ENCODE peak calls at places on chromosomes 12 and 14, in five cellular contexts. One of them, this sample, is unnamed.

GRCh38 chr12:8734873-8735381 is 37.1 kb downstream of the RIMKLB start:
- DNase-seq in GM23338: no peak
- DNase-seq in T-helper 9 cell: no peak
- DNase-seq in GM18507: no peak
- DNase-seq in T-helper 1 cell: no peak
- DNase-seq in this sample: no peak

GRCh38 chr12:130506844-130507243 is 169.2 kb downstream of the PIWIL1 start:
- DNase-seq in GM23338: no peak
- DNase-seq in T-helper 1 cell: no peak
- DNase-seq in T-helper 9 cell: no peak
- DNase-seq in GM18507: no peak
- DNase-seq in this sample: no peak

GRCh38 chr14:23437142-23438129 is 2.0 kb upstream of the MYH7 start:
- DNase-seq in GM18507: no peak
- DNase-seq in T-helper 1 cell: no peak
- DNase-seq in GM23338: no peak
- DNase-seq in T-helper 9 cell: no peak
- DNase-seq in this sample: peak; percentile 37

GRCh38 chr14:75675265-75675960 is 14.4 kb downstream of the TTLL5 start:
- DNase-seq in GM23338: peak; percentile 44
- DNase-seq in T-helper 9 cell: no peak
- DNase-seq in GM18507: no peak
- DNase-seq in T-helper 1 cell: no peak
- DNase-seq in this sample: peak; percentile 49

GRCh38 chr12:83537428-83538053 is 850.8 kb downstream of the TMTC2 start:
- DNase-seq in T-helper 1 cell: no peak
- DNase-seq in GM18507: no peak
- DNase-seq in T-helper 9 cell: no peak
- DNase-seq in GM23338: no peak
- DNase-seq in this sample: peak; percentile 44

GRCh38 chr12:84512751-84513150 is 399.8 kb downstream of the SLC6A15 start:
- DNase-seq in T-helper 1 cell: no peak
- DNase-seq in GM18507: no peak
- DNase-seq in GM23338: no peak
- DNase-seq in T-helper 9 cell: no peak
- DNase-seq in this sample: no peak

GRCh38 chr14:64217747-64218146 is 76.4 kb downstream of the ESR2 start:
- DNase-seq in GM18507: no peak
- DNase-seq in T-helper 9 cell: no peak
- DNase-seq in GM23338: no peak
- DNase-seq in T-helper 1 cell: no peak
- DNase-seq in this sample: no peak

GRCh38 chr12:131267576-131267975 is 313.9 kb downstream of the ADGRD1 start:
- DNase-seq in T-helper 1 cell: no peak
- DNase-seq in T-helper 9 cell: no peak
- DNase-seq in GM18507: no peak
- DNase-seq in GM23338: no peak
- DNase-seq in this sample: no peak

GRCh38 chr12:63400746-63401145 is 249.7 kb upstream of the AVPR1A start:
- DNase-seq in T-helper 1 cell: no peak
- DNase-seq in GM23338: no peak
- DNase-seq in GM18507: no peak
- DNase-seq in T-helper 9 cell: no peak
- DNase-seq in this sample: no peak

GRCh38 chr12:92745874-92746553 is 43.2 kb downstream of the PLEKHG7 start:
- DNase-seq in GM23338: no peak
- DNase-seq in T-helper 9 cell: no peak
- DNase-seq in GM18507: no peak
- DNase-seq in T-helper 1 cell: no peak
- DNase-seq in this sample: no peak

GRCh38 chr12:1970331-1970900 is 33.8 kb downstream of the DCP1B start:
- DNase-seq in T-helper 1 cell: no peak
- DNase-seq in GM23338: no peak
- DNase-seq in T-helper 9 cell: no peak
- DNase-seq in GM18507: no peak
- DNase-seq in this sample: no peak

GRCh38 chr12:58678753-58679152 is 241.6 kb downstream of the LRIG3 start:
- DNase-seq in T-helper 9 cell: no peak
- DNase-seq in GM18507: no peak
- DNase-seq in T-helper 1 cell: no peak
- DNase-seq in GM23338: no peak
- DNase-seq in this sample: no peak

GRCh38 chr12:50564240-50564947 is 59.6 kb downstream of the DIP2B start:
- DNase-seq in GM18507: no peak
- DNase-seq in T-helper 1 cell: no peak
- DNase-seq in T-helper 9 cell: no peak
- DNase-seq in GM23338: no peak
- DNase-seq in this sample: no peak

GRCh38 chr14:104582649-104583048 is 3.1 kb downstream of the C14orf180 start:
- DNase-seq in GM23338: no peak
- DNase-seq in T-helper 1 cell: no peak
- DNase-seq in T-helper 9 cell: no peak
- DNase-seq in GM18507: no peak
- DNase-seq in this sample: no peak

GRCh38 chr14:20667957-20668356 is 16.4 kb upstream of the RNASE4 start:
- DNase-seq in GM18507: no peak
- DNase-seq in T-helper 1 cell: peak; percentile 85
- DNase-seq in GM23338: no peak
- DNase-seq in T-helper 9 cell: no peak
- DNase-seq in this sample: no peak

GRCh38 chr12:121649403-121649802 is 20.1 kb downstream of the MORN3 start:
- DNase-seq in GM18507: no peak
- DNase-seq in T-helper 9 cell: no peak
- DNase-seq in GM23338: no peak
- DNase-seq in T-helper 1 cell: no peak
- DNase-seq in this sample: no peak

GRCh38 chr12:115174928-115175327 is 491.0 kb upstream of the TBX3 start:
- DNase-seq in T-helper 1 cell: no peak
- DNase-seq in GM18507: no peak
- DNase-seq in GM23338: no peak
- DNase-seq in T-helper 9 cell: no peak
- DNase-seq in this sample: peak; percentile 70

This sample was measured in endodermal cell.